ENCODE peak calls at places on chromosomes 13 and 19, in seven cellular contexts. O is GM06990, P is adrenal gland, F is stomach, Q is fibroblast of the aortic adventitia, S is small intestine, B is NB4. I is an unnamed sample.
A peak's percentile ranks its signal among the peaks of the same experiment; 100 is the strongest.

GRCh38 chr13:62119739-62120700 is 704.4 kb upstream of the PCDH20 start:
- DNase-seq in B (peak; percentile 27), S (no peak), P (no peak), Q (peak; percentile 2), O (peak; percentile 15), F (no peak), I (no peak)

GRCh38 chr13:114108894-114109293 is 23.5 kb downstream of the RASA3 start:
- DNase-seq in F (no peak), Q (no peak), P (no peak), O (no peak), B (no peak), S (no peak), I (no peak)

GRCh38 chr13:67299072-67299635 is 69.0 kb upstream of the PCDH9 start:
- DNase-seq in S (no peak), Q (peak; percentile 93), O (no peak), F (no peak), P (no peak), B (no peak), I (peak; percentile 38)

GRCh38 chr13:21453352-21454089 is 5.6 kb downstream of the ZDHHC20 start:
- DNase-seq in B (peak; percentile 17), P (no peak), S (no peak), F (no peak), Q (no peak), O (no peak), I (no peak)

GRCh38 chr19:6811906-6812305 is 39.4 kb downstream of the VAV1 start:
- DNase-seq in Q (peak; percentile 61), O (no peak), F (no peak), S (peak; percentile 40), P (no peak), B (peak; percentile 50), I (no peak)

GRCh38 chr13:52848455-52849190 is at the start of gene PCDH8:
- DNase-seq in S (no peak), O (no peak), F (no peak), B (no peak), Q (no peak), P (no peak), I (no peak)

GRCh38 chr19:789473-790052 is 7.7 kb upstream of the PTBP1 start:
- DNase-seq in O (no peak), F (no peak), Q (no peak), B (peak; percentile 20), P (no peak), S (no peak), I (no peak)

GRCh38 chr13:111944171-111944583 is 122.8 kb upstream of the SOX1 start:
- DNase-seq in O (no peak), S (no peak), Q (no peak), F (no peak), P (no peak), B (no peak), I (no peak)

GRCh38 chr19:46426035-46426505 is 2.7 kb downstream of the PNMA8C start:
- DNase-seq in F (no peak), B (no peak), Q (no peak), O (no peak), P (peak; percentile 61), S (peak; percentile 37), I (no peak)

GRCh38 chr13:61040180-61040579 is 375.5 kb downstream of the PCDH20 start:
- DNase-seq in Q (no peak), O (no peak), S (no peak), P (no peak), B (no peak), F (no peak), I (no peak)

GRCh38 chr13:114026128-114026880 is 52.4 kb upstream of the C13orf46 start:
- DNase-seq in B (no peak), Q (no peak), S (no peak), F (no peak), P (no peak), O (no peak), I (no peak)

DNA sequence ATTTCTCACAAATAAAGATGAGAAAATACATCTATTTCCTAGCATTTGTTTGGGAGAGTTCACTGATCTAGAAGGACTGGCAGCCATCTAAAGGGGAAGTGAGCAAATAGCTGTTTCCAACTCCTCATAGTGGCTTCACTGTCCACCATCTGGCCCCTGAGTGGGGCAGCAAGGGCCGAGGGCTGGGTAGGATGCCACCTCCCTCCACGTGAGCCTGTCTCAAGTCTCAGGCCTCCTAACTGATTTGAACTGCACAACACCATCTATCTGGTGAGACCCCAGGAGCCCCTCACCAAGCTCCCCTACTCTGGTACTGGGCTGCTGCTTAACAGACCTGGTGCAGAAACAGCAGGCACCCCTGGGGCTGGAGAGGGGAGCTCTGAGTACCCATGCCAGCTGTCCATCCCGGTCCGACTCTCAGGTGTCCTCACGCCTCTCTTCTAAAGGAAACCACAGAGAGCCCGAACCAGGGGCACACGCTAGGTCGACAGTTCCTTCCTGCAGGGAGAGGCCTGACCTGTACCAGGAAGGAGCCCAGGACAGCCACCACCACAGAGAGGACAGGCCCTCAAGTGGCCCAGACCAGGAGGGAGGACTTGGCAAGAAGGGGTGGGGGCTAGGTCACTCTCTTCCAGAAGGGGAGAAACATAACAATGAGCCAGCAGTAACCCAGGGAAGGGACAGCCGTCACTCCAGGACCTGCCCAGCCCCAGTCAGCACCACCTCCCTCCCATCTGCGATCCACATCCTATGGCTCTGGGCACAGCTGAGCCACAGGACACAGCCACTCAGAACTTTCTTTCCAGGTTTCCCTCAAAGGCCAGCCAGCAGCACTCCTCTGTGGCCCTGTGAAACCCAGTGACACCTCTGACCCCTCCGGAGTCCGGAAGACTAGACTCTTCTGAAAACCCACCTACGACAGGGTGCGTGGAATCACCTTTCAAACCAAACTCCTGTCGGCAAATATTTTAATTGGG is 12.9 kb upstream of the SLC35E1 start:
- DNase-seq in P (no peak), O (peak; percentile 51), F (no peak), B (peak; percentile 48), Q (no peak), S (no peak), I (no peak)
- H3K4me3 ChIP-seq in P (no peak overlapping the region), O (peak overlapping the region; percentile 83), F (peak overlapping the region; percentile 14), B (peak overlapping the region; percentile 41), Q (no peak overlapping the region), S (peak overlapping the region; percentile 17), I (no peak overlapping the region)

GRCh38 chr19:32673573-32673972 is 1.4 kb downstream of the ANKRD27 start:
- DNase-seq in F (no peak), Q (no peak), S (no peak), B (peak; percentile 23), O (no peak), P (no peak), I (no peak)
- H3K4me3 ChIP-seq in F (peak overlapping the region; percentile 100), Q (peak overlapping the region; percentile 9), S (no peak overlapping the region), B (peak overlapping the region; percentile 83), O (peak overlapping the region; percentile 95), P (no peak overlapping the region), I (peak overlapping the region; percentile 17)

DNA sequence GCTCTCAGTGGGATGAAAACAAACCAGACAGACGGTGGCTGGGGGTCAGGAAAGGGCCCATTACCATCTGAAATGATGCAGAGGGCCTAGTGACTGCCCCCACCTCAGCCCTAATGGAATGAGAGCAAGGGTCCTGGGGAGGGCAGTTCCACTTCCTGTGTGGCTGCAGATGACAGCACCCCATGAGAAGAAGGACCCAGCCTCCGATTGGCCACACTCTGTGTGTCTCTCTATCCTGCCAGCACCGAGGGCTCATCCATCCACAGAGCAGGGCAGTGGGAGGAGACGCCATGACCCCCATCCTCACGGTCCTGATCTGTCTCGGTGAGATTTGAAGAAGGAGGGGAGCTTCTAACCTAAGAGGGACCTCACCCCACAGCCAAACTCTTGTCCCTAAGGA is 500 bp downstream of the LILRB1 start:
- DNase-seq in B (peak; percentile 12), F (no peak), S (no peak), P (no peak), O (no peak), Q (no peak), I (no peak)
- H3K4me3 ChIP-seq in B (no peak overlapping the region), F (no peak overlapping the region), S (no peak overlapping the region), P (no peak overlapping the region), O (no peak overlapping the region), Q (no peak overlapping the region), I (no peak overlapping the region)

GRCh38 chr19:8477889-8478288 is 24.6 kb downstream of the PRAM1 start:
- DNase-seq in F (no peak), B (no peak), S (no peak), Q (no peak), P (no peak), O (no peak), I (no peak)
- H3K4me3 ChIP-seq in F (no peak overlapping the region), B (no peak overlapping the region), S (no peak overlapping the region), Q (no peak overlapping the region), P (no peak overlapping the region), O (no peak overlapping the region), I (no peak overlapping the region)

GRCh38 chr19:34480971-34481821 is at the start of gene WTIP:
- DNase-seq in P (peak; percentile 60), B (no peak), S (no peak), Q (peak; percentile 87), F (peak; percentile 67), O (no peak), I (peak; percentile 80)

GRCh38 chr19:34481861-34482379 is 362 bp downstream of the WTIP start:
- DNase-seq in Q (peak; percentile 56), O (no peak), F (no peak), P (no peak), B (no peak), S (no peak), I (no peak)

GRCh38 chr19:34479396-34479795 is 2.2 kb upstream of the WTIP start:
- DNase-seq in F (no peak), B (no peak), P (no peak), O (no peak), S (no peak), Q (no peak), I (no peak)

GRCh38 chr19:34482380-34483250 is 1.1 kb downstream of the WTIP start:
- DNase-seq in O (no peak), S (no peak), Q (peak; percentile 32), P (no peak), B (no peak), F (no peak), I (no peak)

GRCh38 chr19:34480491-34480890 is 1.1 kb upstream of the WTIP start:
- DNase-seq in P (no peak), B (no peak), S (no peak), O (no peak), F (no peak), Q (no peak), I (no peak)
- H3K4me3 ChIP-seq in P (no peak overlapping the region), B (no peak overlapping the region), S (no peak overlapping the region), O (no peak overlapping the region), F (no peak overlapping the region), Q (no peak overlapping the region), I (peak overlapping the region; percentile 58)

I was measured in AG04450.